ENCODE peak calls at places on chromosomes 2 and 18, in seven cellular contexts. R, K, D, V, M, X and C are unnamed samples.

GRCh38 chr2:63078852-63079606 is 28.4 kb downstream of the OTX1 start:
- DNase-seq in K (no peak), M (no peak), D (no peak), X (no peak), V (peak), R (no peak), C (peak)

GRCh38 chr2:11411768-11412448 is 54.1 kb downstream of the E2F6 start:
- DNase-seq in V (peak), K (peak), X (peak), R (no peak), D (no peak), M (no peak), C (peak)

GRCh38 chr18:58603365-58604067 is 25.4 kb downstream of the ALPK2 start:
- DNase-seq in M (no peak), K (no peak), R (no peak), D (no peak), X (no peak), V (no peak), C (no peak)

GRCh38 chr2:149169653-149170052 is 131.2 kb downstream of the LYPD6B start:
- DNase-seq in R (no peak), V (no peak), M (no peak), K (peak), D (no peak), X (no peak), C (no peak)

GRCh38 chr2:230642966-230643365 is 69.7 kb upstream of the CAB39 start:
- DNase-seq in K (no peak), X (no peak), D (no peak), R (no peak), M (no peak), V (no peak), C (no peak)

GRCh38 chr2:36455788-36456187 is 100.2 kb downstream of the CRIM1 start:
- DNase-seq in K (no peak), D (no peak), X (no peak), V (no peak), R (no peak), M (no peak), C (no peak)

GRCh38 chr2:66436546-66436945 is 1.6 kb downstream of the MEIS1 start:
- DNase-seq in V (no peak), M (no peak), K (no peak), X (no peak), R (no peak), D (no peak), C (no peak)

GRCh38 chr2:191625016-191625415 is 52.9 kb upstream of the NABP1 start:
- DNase-seq in D (no peak), V (no peak), M (no peak), X (no peak), R (no peak), K (no peak), C (no peak)

GRCh38 chr2:29096969-29097368 is 18.2 kb upstream of the CLIP4 start:
- DNase-seq in R (no peak), D (no peak), X (no peak), K (no peak), M (no peak), V (no peak), C (no peak)

GRCh38 chr18:63676526-63676925 is 14.8 kb upstream of the SERPINB3 start:
- DNase-seq in V (peak), D (no peak), X (no peak), R (no peak), K (no peak), M (no peak), C (peak)

GRCh38 chr18:77811510-77811909 is 561.9 kb downstream of the GALR1 start:
- DNase-seq in V (no peak), D (no peak), K (peak), R (no peak), M (no peak), X (no peak), C (no peak)

GRCh38 chr2:215712219-215712849 is 276.5 kb upstream of the FN1 start:
- DNase-seq in M (no peak), D (no peak), R (no peak), K (no peak), V (no peak), X (no peak), C (no peak)

GRCh38 chr2:231925303-231926179 is 655 bp downstream of the NPPC start:
- DNase-seq in V (peak), D (no peak), R (peak), M (peak), K (peak), X (peak), C (peak)

GRCh38 chr2:217902281-217903141 is 100.3 kb downstream of the TNS1 start:
- DNase-seq in R (no peak), M (peak), X (no peak), K (peak), V (no peak), D (no peak), C (no peak)

GRCh38 chr2:62343636-62344349 is 147.9 kb downstream of the B3GNT2 start:
- DNase-seq in K (no peak), R (no peak), V (no peak), M (no peak), D (no peak), X (no peak), C (no peak)

GRCh38 chr2:196066794-196067382 is 1.7 kb downstream of the DNAH7 start:
- DNase-seq in D (no peak), M (no peak), X (no peak), V (no peak), R (no peak), K (no peak), C (no peak)

GRCh38 chr18:79404567-79404910 is 8.8 kb downstream of the NFATC1 start:
- DNase-seq in K (no peak), V (no peak), X (no peak), M (peak), D (no peak), R (no peak), C (peak)

GRCh38 chr2:184835081-184835728 is 236.9 kb downstream of the ZNF804A start:
- DNase-seq in D (no peak), M (no peak), V (no peak), K (no peak), R (no peak), X (no peak), C (no peak)

GRCh38 chr2:28997237-28997846 is 16.2 kb downstream of the TOGARAM2 start:
- DNase-seq in D (no peak), V (no peak), X (no peak), R (no peak), M (no peak), K (no peak), C (no peak)

DNA sequence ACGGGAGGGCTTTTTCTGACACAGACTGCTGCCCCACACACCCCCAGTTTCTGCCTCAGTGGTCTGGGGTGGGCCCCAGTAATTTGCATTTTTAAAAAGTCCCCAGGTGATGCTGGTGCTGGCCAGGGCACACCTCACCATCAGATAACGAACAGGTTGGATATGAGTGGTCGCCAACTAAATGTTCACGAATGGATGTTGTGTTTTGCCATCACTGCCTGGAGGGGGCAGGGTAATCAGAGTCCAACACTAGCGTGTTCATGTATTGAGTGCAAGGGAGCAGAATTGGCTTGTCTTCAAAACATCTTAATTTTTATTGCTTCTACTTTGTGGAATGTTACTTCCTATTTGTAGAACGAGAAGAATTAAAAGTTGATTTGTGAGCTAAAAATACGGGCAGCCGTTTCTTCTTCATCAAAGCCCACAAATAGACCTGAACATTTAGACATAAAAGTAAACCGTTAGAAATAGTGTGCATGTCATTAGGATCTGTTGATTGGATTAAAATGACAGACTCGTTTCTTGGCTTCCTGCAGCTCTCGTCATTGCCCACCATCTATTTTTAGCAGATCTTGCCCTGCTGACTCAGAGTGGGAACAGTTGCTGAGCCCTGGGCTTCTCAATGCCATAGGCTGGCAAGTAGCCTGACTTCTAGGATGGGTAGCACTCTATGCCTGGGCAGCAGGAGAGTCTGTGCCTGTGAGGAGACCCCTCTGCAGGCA is 45.2 kb downstream of the NCK2 start:
- DNase-seq in K (peak), D (no peak), R (no peak), X (no peak), M (no peak), V (no peak), C (no peak)
- TF ChIP-seq CTCF in K (no peak), D (no peak), R (peak), X (peak), M (peak), V (no peak), C (no peak)

GRCh38 chr2:126793885-126794613 is 104.6 kb upstream of the TEX51 start:
- DNase-seq in X (no peak), V (no peak), D (no peak), K (no peak), R (no peak), M (no peak), C (peak)
- TF ChIP-seq CTCF in X (no peak), V (no peak), D (no peak), K (no peak), R (no peak), M (no peak), C (no peak)

DNA sequence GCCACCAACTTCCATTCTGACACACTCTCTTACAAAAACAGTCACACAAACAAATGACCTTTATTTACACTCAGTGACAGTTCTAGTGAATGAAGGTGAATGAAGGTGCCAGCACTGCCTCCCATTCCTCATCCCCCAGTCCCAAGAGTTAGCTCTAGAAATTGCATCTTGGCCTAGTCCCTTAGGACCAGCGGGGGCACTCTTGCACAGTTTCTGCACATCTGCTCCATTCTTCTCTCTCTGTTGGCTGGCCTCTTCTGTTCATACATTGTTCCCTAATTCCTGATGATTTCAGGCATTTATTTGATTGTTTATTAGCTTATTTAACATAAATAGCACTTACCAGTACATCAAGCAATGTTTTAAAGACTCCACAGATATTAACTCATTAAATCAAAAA is 30.9 kb downstream of the GAREM1 start:
- DNase-seq in D (no peak), R (no peak), V (peak), K (no peak), X (no peak), M (no peak), C (no peak)
- TF ChIP-seq CTCF in D (peak), R (peak), V (no peak), K (no peak), X (peak), M (peak), C (no peak)

DNA sequence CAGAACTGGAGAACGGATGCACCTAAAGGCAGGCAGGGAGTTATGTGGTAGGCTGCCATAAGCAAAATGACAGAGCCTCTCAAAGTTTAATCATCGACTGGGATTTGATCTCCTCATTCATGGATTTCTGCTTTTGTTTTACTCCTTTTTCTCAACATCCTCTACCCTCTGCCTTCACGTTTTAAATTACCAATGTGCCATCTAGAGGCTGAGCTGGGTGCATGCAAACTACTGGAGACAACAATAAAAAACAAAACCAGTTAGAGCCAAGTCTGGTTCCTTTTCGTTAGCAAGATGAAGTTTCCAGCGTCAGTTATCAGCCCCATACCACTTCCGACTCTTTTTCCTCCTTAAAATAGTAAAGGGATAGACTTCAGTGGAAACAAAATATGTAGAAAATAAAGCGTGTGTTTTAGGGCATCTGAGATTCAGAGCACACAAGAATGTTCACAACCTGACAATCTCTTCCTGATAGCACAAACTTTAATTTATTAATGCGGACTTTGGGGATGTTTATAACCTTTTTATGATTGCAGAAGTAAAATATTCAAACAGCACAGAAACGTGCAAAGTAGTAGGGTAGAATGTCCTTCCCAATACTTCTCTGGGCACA is 117.0 kb downstream of the LAMA1 start:
- DNase-seq in D (no peak), R (no peak), X (no peak), K (no peak), V (no peak), M (no peak), C (no peak)
- TF ChIP-seq CTCF in D (peak), R (peak), X (peak), K (peak), V (no peak), M (peak), C (peak)

GRCh38 chr18:36461551-36461987 is 164.1 kb downstream of the FHOD3 start:
- DNase-seq in R (no peak), V (no peak), K (no peak), M (no peak), D (no peak), X (no peak), C (no peak)
- TF ChIP-seq CTCF in R (no peak), V (no peak), K (no peak), M (no peak), D (no peak), X (no peak), C (no peak)

GRCh38 chr2:16726147-16726546 is 60.5 kb upstream of the CYRIA start:
- DNase-seq in M (no peak), D (no peak), V (no peak), X (no peak), K (no peak), R (no peak), C (no peak)
- TF ChIP-seq CTCF in M (no peak), D (no peak), V (no peak), X (no peak), K (no peak), R (no peak), C (no peak)

DNA sequence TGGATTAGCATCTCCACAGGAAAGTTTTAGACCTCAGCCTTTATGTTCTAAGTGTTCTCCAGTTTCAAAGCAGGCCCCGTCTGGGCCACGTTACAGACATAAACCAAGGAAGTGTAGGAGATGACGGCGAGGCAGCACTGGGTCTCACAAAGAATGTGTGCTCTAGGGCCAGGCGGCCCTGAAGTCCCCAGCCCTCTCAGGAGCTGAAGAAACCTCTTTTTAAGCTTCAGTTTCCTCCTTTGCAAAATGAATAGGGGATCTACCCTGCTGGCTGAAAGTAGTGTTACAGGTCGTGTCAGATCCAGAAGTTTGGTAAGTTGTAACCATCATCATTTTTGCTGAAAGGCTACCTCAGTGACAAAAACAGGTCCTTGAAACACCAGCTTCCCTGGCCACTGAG is 81.7 kb downstream of the SPRED2 start:
- DNase-seq in V (no peak), R (no peak), D (no peak), M (no peak), X (no peak), K (no peak), C (no peak)
- TF ChIP-seq CTCF in V (peak), R (no peak), D (peak), M (peak), X (peak), K (peak), C (peak)

DNA sequence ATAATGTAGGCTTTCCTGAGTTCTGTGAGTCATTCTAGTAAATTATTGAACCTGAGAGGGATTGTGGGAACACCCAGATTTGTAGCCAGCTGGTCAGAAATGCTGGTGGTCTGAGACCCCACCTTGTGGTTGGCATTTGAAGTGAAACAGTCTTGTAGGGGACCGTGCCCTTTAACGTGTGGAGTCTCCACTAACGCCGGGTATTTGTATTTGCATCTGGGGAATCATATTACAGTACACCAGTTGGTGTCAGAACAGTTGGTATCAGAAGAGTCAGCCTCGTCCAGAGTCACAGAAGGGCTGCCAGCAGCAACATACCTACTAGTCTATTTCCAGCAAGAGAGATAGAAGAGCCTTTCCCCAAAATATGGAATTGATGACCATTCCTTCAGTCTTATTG is 38.3 kb upstream of the PTPN4 start:
- DNase-seq in R (no peak), M (peak), V (no peak), X (no peak), K (no peak), D (no peak), C (no peak)
- TF ChIP-seq CTCF in R (no peak), M (peak), V (no peak), X (no peak), K (no peak), D (no peak), C (no peak)

GRCh38 chr18:56627991-56628390 is 10.4 kb downstream of the TXNL1 start:
- DNase-seq in K (no peak), D (no peak), R (no peak), V (no peak), X (no peak), M (no peak), C (no peak)
- TF ChIP-seq CTCF in K (no peak), D (no peak), R (no peak), V (no peak), X (no peak), M (no peak), C (no peak)